ENCODE peak calls at places on chromosomes 6 and 20, in five cellular contexts. One of them, this sample, is unnamed.
A peak's percentile ranks its signal among the peaks of the same experiment; 100 is the strongest.

GRCh38 chr6:71403422-71404134 is 115.0 kb downstream of the OGFRL1 start:
- DNase-seq in tibial artery: no peak
- DNase-seq in lower lobe of right lung: no peak
- DNase-seq in CD8-positive, alpha-beta memory T cell: no peak
- DNase-seq in CD4-positive, CD25-positive, alpha-beta regulatory T cell: no peak
- DNase-seq in this sample: no peak

GRCh38 chr20:5480824-5481600 is 164.3 kb upstream of the PROKR2 start:
- DNase-seq in tibial artery: no peak
- DNase-seq in lower lobe of right lung: no peak
- DNase-seq in CD8-positive, alpha-beta memory T cell: no peak
- DNase-seq in CD4-positive, CD25-positive, alpha-beta regulatory T cell: no peak
- DNase-seq in this sample: no peak

GRCh38 chr6:108132863-108133262 is 33.0 kb upstream of the NR2E1 start:
- DNase-seq in tibial artery: no peak
- DNase-seq in lower lobe of right lung: no peak
- DNase-seq in CD8-positive, alpha-beta memory T cell: no peak
- DNase-seq in CD4-positive, CD25-positive, alpha-beta regulatory T cell: no peak
- DNase-seq in this sample: no peak

GRCh38 chr20:62381202-62381797 is 5.6 kb upstream of the RPS21 start:
- DNase-seq in tibial artery: no peak
- DNase-seq in lower lobe of right lung: no peak
- DNase-seq in CD8-positive, alpha-beta memory T cell: no peak
- DNase-seq in CD4-positive, CD25-positive, alpha-beta regulatory T cell: no peak
- DNase-seq in this sample: peak; percentile 38

GRCh38 chr20:45392733-45393132 is 14.6 kb upstream of the TP53TG5 start:
- DNase-seq in tibial artery: no peak
- DNase-seq in lower lobe of right lung: no peak
- DNase-seq in CD8-positive, alpha-beta memory T cell: no peak
- DNase-seq in CD4-positive, CD25-positive, alpha-beta regulatory T cell: no peak
- DNase-seq in this sample: no peak

GRCh38 chr6:145044606-145045275 is 690.6 kb downstream of the EPM2A start:
- DNase-seq in tibial artery: no peak
- DNase-seq in lower lobe of right lung: no peak
- DNase-seq in CD8-positive, alpha-beta memory T cell: no peak
- DNase-seq in CD4-positive, CD25-positive, alpha-beta regulatory T cell: no peak
- DNase-seq in this sample: no peak

GRCh38 chr20:20664795-20665194 is 47.6 kb downstream of the RALGAPA2 start:
- DNase-seq in tibial artery: no peak
- DNase-seq in lower lobe of right lung: no peak
- DNase-seq in CD8-positive, alpha-beta memory T cell: no peak
- DNase-seq in CD4-positive, CD25-positive, alpha-beta regulatory T cell: peak; percentile 2
- DNase-seq in this sample: no peak

GRCh38 chr6:140641412-140641811 is 1267.0 kb upstream of the CITED2 start:
- DNase-seq in tibial artery: no peak
- DNase-seq in lower lobe of right lung: no peak
- DNase-seq in CD8-positive, alpha-beta memory T cell: no peak
- DNase-seq in CD4-positive, CD25-positive, alpha-beta regulatory T cell: no peak
- DNase-seq in this sample: no peak

GRCh38 chr6:126337323-126337722 is 2.6 kb upstream of the CENPW start:
- DNase-seq in tibial artery: peak; percentile 58
- DNase-seq in lower lobe of right lung: no peak
- DNase-seq in CD8-positive, alpha-beta memory T cell: no peak
- DNase-seq in CD4-positive, CD25-positive, alpha-beta regulatory T cell: no peak
- DNase-seq in this sample: no peak

GRCh38 chr6:118965843-118966242 is 30.9 kb upstream of the MCM9 start:
- DNase-seq in tibial artery: no peak
- DNase-seq in lower lobe of right lung: no peak
- DNase-seq in CD8-positive, alpha-beta memory T cell: no peak
- DNase-seq in CD4-positive, CD25-positive, alpha-beta regulatory T cell: no peak
- DNase-seq in this sample: no peak

GRCh38 chr6:38542031-38542430 is 97.7 kb downstream of the BTBD9 start:
- DNase-seq in tibial artery: no peak
- DNase-seq in lower lobe of right lung: no peak
- DNase-seq in CD8-positive, alpha-beta memory T cell: no peak
- DNase-seq in CD4-positive, CD25-positive, alpha-beta regulatory T cell: no peak
- DNase-seq in this sample: no peak

GRCh38 chr20:38842558-38842981 is 37.1 kb downstream of the PPP1R16B start:
- DNase-seq in tibial artery: no peak
- DNase-seq in lower lobe of right lung: no peak
- DNase-seq in CD8-positive, alpha-beta memory T cell: no peak
- DNase-seq in CD4-positive, CD25-positive, alpha-beta regulatory T cell: peak; percentile 66
- DNase-seq in this sample: no peak

GRCh38 chr6:26165261-26165790 is 78.1 kb downstream of the HFE start:
- DNase-seq in tibial artery: no peak
- DNase-seq in lower lobe of right lung: no peak
- DNase-seq in CD8-positive, alpha-beta memory T cell: no peak
- DNase-seq in CD4-positive, CD25-positive, alpha-beta regulatory T cell: no peak
- DNase-seq in this sample: no peak

GRCh38 chr20:59437601-59438031 is 137.2 kb downstream of the EDN3 start:
- DNase-seq in tibial artery: no peak
- DNase-seq in lower lobe of right lung: no peak
- DNase-seq in CD8-positive, alpha-beta memory T cell: no peak
- DNase-seq in CD4-positive, CD25-positive, alpha-beta regulatory T cell: no peak
- DNase-seq in this sample: no peak

GRCh38 chr6:156617376-156617775 is 159.8 kb upstream of the ARID1B start:
- DNase-seq in tibial artery: no peak
- DNase-seq in lower lobe of right lung: no peak
- DNase-seq in CD8-positive, alpha-beta memory T cell: no peak
- DNase-seq in CD4-positive, CD25-positive, alpha-beta regulatory T cell: no peak
- DNase-seq in this sample: no peak

GRCh38 chr20:32999603-33000250 is 4.5 kb downstream of the SUN5 start:
- DNase-seq in tibial artery: no peak
- DNase-seq in lower lobe of right lung: no peak
- DNase-seq in CD8-positive, alpha-beta memory T cell: no peak
- DNase-seq in CD4-positive, CD25-positive, alpha-beta regulatory T cell: no peak
- DNase-seq in this sample: no peak

GRCh38 chr6:44554194-44554593 is 166.7 kb downstream of the CDC5L start:
- DNase-seq in tibial artery: no peak
- DNase-seq in lower lobe of right lung: no peak
- DNase-seq in CD8-positive, alpha-beta memory T cell: no peak
- DNase-seq in CD4-positive, CD25-positive, alpha-beta regulatory T cell: no peak
- DNase-seq in this sample: no peak

GRCh38 chr20:25011831-25012241 is 19.3 kb upstream of the APMAP start:
- DNase-seq in tibial artery: peak; percentile 6
- DNase-seq in lower lobe of right lung: no peak
- DNase-seq in CD8-positive, alpha-beta memory T cell: no peak
- DNase-seq in CD4-positive, CD25-positive, alpha-beta regulatory T cell: no peak
- DNase-seq in this sample: no peak

GRCh38 chr6:144749263-144749662 is 464.1 kb downstream of the UTRN start:
- DNase-seq in tibial artery: no peak
- DNase-seq in lower lobe of right lung: no peak
- DNase-seq in CD8-positive, alpha-beta memory T cell: no peak
- DNase-seq in CD4-positive, CD25-positive, alpha-beta regulatory T cell: no peak
- DNase-seq in this sample: no peak

GRCh38 chr6:30646450-30647038 is 389 bp upstream of the C6orf136 start:
- DNase-seq in tibial artery: peak; percentile 87
- DNase-seq in lower lobe of right lung: peak; percentile 97
- DNase-seq in CD8-positive, alpha-beta memory T cell: peak; percentile 90
- DNase-seq in CD4-positive, CD25-positive, alpha-beta regulatory T cell: no peak
- DNase-seq in this sample: peak; percentile 92

GRCh38 chr6:2719053-2719375 is 31.7 kb downstream of the MYLK4 start:
- DNase-seq in tibial artery: no peak
- DNase-seq in lower lobe of right lung: no peak
- DNase-seq in CD8-positive, alpha-beta memory T cell: no peak
- DNase-seq in CD4-positive, CD25-positive, alpha-beta regulatory T cell: no peak
- DNase-seq in this sample: no peak

GRCh38 chr6:133957780-133958242 is 4.8 kb downstream of the TBPL1 start:
- DNase-seq in tibial artery: no peak
- DNase-seq in lower lobe of right lung: no peak
- DNase-seq in CD8-positive, alpha-beta memory T cell: no peak
- DNase-seq in CD4-positive, CD25-positive, alpha-beta regulatory T cell: no peak
- DNase-seq in this sample: no peak

GRCh38 chr6:97771356-97771755 is 488.3 kb upstream of the MMS22L start:
- DNase-seq in tibial artery: no peak
- DNase-seq in lower lobe of right lung: no peak
- DNase-seq in CD8-positive, alpha-beta memory T cell: no peak
- DNase-seq in CD4-positive, CD25-positive, alpha-beta regulatory T cell: no peak
- DNase-seq in this sample: no peak

GRCh38 chr6:48032156-48032555 is 78.8 kb downstream of the PTCHD4 start:
- DNase-seq in tibial artery: no peak
- DNase-seq in lower lobe of right lung: no peak
- DNase-seq in CD8-positive, alpha-beta memory T cell: no peak
- DNase-seq in CD4-positive, CD25-positive, alpha-beta regulatory T cell: no peak
- DNase-seq in this sample: no peak

GRCh38 chr6:106085687-106085983 is 501 bp upstream of the PRDM1 start:
- DNase-seq in tibial artery: no peak
- DNase-seq in lower lobe of right lung: no peak
- DNase-seq in CD8-positive, alpha-beta memory T cell: no peak
- DNase-seq in CD4-positive, CD25-positive, alpha-beta regulatory T cell: no peak
- DNase-seq in this sample: no peak

GRCh38 chr6:106092279-106092678 is 6.1 kb downstream of the PRDM1 start:
- DNase-seq in tibial artery: no peak
- DNase-seq in lower lobe of right lung: no peak
- DNase-seq in CD8-positive, alpha-beta memory T cell: no peak
- DNase-seq in CD4-positive, CD25-positive, alpha-beta regulatory T cell: no peak
- DNase-seq in this sample: no peak

GRCh38 chr6:106085984-106086832 is at the start of gene PRDM1:
- DNase-seq in tibial artery: peak; percentile 72
- DNase-seq in lower lobe of right lung: peak; percentile 94
- DNase-seq in CD8-positive, alpha-beta memory T cell: peak; percentile 82
- DNase-seq in CD4-positive, CD25-positive, alpha-beta regulatory T cell: peak; percentile 73
- DNase-seq in this sample: peak; percentile 72

GRCh38 chr6:106087548-106088325 is 1.6 kb downstream of the PRDM1 start:
- DNase-seq in tibial artery: peak; percentile 55
- DNase-seq in lower lobe of right lung: no peak
- DNase-seq in CD8-positive, alpha-beta memory T cell: no peak
- DNase-seq in CD4-positive, CD25-positive, alpha-beta regulatory T cell: no peak
- DNase-seq in this sample: no peak

GRCh38 chr6:106089981-106090380 is 3.8 kb downstream of the PRDM1 start:
- DNase-seq in tibial artery: no peak
- DNase-seq in lower lobe of right lung: no peak
- DNase-seq in CD8-positive, alpha-beta memory T cell: no peak
- DNase-seq in CD4-positive, CD25-positive, alpha-beta regulatory T cell: peak; percentile 52
- DNase-seq in this sample: no peak
- H3K4me3 ChIP-seq in tibial artery: no peak overlapping the region
- H3K4me3 ChIP-seq in lower lobe of right lung: peak overlapping the region; percentile 60
- H3K4me3 ChIP-seq in CD8-positive, alpha-beta memory T cell: no peak overlapping the region
- H3K4me3 ChIP-seq in CD4-positive, CD25-positive, alpha-beta regulatory T cell: peak overlapping the region; percentile 94
- H3K4me3 ChIP-seq in this sample: peak overlapping the region; percentile 62

GRCh38 chr6:151060096-151060741 is 179.5 kb upstream of the AKAP12 start:
- DNase-seq in tibial artery: no peak
- DNase-seq in lower lobe of right lung: no peak
- DNase-seq in CD8-positive, alpha-beta memory T cell: no peak
- DNase-seq in CD4-positive, CD25-positive, alpha-beta regulatory T cell: no peak
- DNase-seq in this sample: no peak
- H3K27ac ChIP-seq in tibial artery: no peak overlapping the region
- H3K27ac ChIP-seq in lower lobe of right lung: no peak overlapping the region
- H3K27ac ChIP-seq in CD8-positive, alpha-beta memory T cell: no peak overlapping the region
- H3K27ac ChIP-seq in CD4-positive, CD25-positive, alpha-beta regulatory T cell: no peak overlapping the region
- H3K27ac ChIP-seq in this sample: no peak overlapping the region

GRCh38 chr6:34546551-34547321 is 9.4 kb downstream of the SPDEF start:
- DNase-seq in tibial artery: peak; percentile 52
- DNase-seq in lower lobe of right lung: peak; percentile 69
- DNase-seq in CD8-positive, alpha-beta memory T cell: no peak
- DNase-seq in CD4-positive, CD25-positive, alpha-beta regulatory T cell: no peak
- DNase-seq in this sample: peak; percentile 21

GRCh38 chr6:34551720-34552119 is 4.4 kb downstream of the SPDEF start:
- DNase-seq in tibial artery: no peak
- DNase-seq in lower lobe of right lung: no peak
- DNase-seq in CD8-positive, alpha-beta memory T cell: no peak
- DNase-seq in CD4-positive, CD25-positive, alpha-beta regulatory T cell: no peak
- DNase-seq in this sample: no peak

GRCh38 chr6:34547921-34548644 is 8.0 kb downstream of the SPDEF start:
- DNase-seq in tibial artery: no peak
- DNase-seq in lower lobe of right lung: no peak
- DNase-seq in CD8-positive, alpha-beta memory T cell: no peak
- DNase-seq in CD4-positive, CD25-positive, alpha-beta regulatory T cell: no peak
- DNase-seq in this sample: no peak

GRCh38 chr6:34549804-34550202 is 6.3 kb downstream of the SPDEF start:
- DNase-seq in tibial artery: no peak
- DNase-seq in lower lobe of right lung: no peak
- DNase-seq in CD8-positive, alpha-beta memory T cell: no peak
- DNase-seq in CD4-positive, CD25-positive, alpha-beta regulatory T cell: no peak
- DNase-seq in this sample: no peak

DNA sequence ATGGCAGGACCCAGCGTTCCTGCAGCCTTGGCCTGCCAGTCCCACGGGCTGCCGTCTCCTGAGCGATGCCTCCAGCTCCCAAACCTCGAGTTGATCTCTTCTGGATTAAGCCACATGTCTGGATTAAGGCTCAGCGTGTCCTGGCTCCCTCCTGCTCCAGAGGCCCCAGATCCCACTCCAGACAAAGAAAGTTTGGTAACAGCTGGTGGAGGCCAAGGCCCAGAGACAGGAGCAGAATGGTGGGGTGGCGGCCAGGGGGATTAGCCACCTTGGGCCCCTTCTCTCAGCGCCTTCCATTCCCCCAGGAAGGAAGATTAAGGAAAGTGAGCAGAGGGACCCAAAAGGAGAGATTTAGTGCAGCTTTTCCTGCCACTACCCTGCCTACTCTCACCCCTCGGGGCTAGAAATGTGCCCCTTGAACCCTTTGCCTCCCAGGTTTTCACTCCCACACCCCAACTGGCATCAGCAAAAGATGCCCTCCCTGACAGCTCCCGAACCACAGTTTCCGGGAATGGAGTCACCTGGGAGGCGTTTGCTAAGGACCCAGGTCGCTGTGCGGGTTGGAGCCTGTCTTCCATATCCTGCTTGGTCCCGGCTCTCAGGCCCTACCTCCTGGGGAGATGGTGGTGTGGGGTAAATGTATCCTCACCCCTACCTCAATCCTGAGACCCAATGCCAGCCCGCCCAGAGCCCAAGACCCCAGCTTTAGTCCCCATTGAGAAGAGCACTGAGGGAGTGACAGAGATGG is 6.9 kb downstream of the SPDEF start:
- DNase-seq in tibial artery: no peak
- DNase-seq in lower lobe of right lung: no peak
- DNase-seq in CD8-positive, alpha-beta memory T cell: no peak
- DNase-seq in CD4-positive, CD25-positive, alpha-beta regulatory T cell: no peak
- DNase-seq in this sample: no peak
- H3K4me1 ChIP-seq in tibial artery: peaks cover 30% of the 10 kb centered on the region
- H3K4me1 ChIP-seq in lower lobe of right lung: peaks cover 16% of the 10 kb centered on the region
- H3K4me1 ChIP-seq in CD8-positive, alpha-beta memory T cell: no peaks in the 10 kb centered on the region
- H3K4me1 ChIP-seq in CD4-positive, CD25-positive, alpha-beta regulatory T cell: no peaks in the 10 kb centered on the region
- H3K4me1 ChIP-seq in this sample: peaks cover 6% of the 10 kb centered on the region

DNA sequence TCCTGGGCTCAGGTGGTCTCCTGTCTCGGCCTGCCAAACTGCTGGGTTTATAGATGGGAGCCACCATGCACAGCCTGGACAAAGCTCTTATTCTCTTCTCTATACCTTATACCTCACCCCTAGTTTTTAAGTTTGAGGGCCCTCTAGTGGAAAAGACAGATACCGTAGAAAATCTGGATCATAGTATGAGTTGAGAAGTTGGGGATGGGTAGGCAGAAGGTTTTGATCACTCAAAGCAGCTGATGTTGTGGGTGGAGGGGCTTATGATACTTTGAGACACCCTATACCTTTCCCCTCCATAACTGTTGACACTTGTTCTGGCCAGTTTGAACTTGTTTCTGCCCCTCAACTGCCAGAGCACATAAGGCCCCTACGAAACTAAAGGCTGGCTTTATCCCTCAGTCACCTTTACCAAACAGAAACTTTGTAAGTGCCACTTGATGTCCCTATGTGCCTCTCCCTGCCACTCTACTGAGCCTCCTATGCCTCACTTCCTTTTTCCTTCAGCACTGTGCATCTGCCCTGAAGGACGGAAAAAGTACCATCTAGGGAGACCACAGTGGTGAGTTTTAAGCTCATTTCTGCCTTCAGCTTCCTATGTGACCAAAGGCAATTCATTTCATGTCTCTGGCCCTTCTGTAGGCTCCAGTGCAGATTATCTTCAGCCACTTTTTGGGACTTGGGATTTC is 28.6 kb downstream of the RALY start:
- DNase-seq in tibial artery: no peak
- DNase-seq in lower lobe of right lung: no peak
- DNase-seq in CD8-positive, alpha-beta memory T cell: no peak
- DNase-seq in CD4-positive, CD25-positive, alpha-beta regulatory T cell: peak; percentile 27
- DNase-seq in this sample: no peak
- H3K4me3 ChIP-seq in tibial artery: no peak overlapping the region
- H3K4me3 ChIP-seq in lower lobe of right lung: no peak overlapping the region
- H3K4me3 ChIP-seq in CD8-positive, alpha-beta memory T cell: no peak overlapping the region
- H3K4me3 ChIP-seq in CD4-positive, CD25-positive, alpha-beta regulatory T cell: no peak overlapping the region
- H3K4me3 ChIP-seq in this sample: no peak overlapping the region